ENCODE peak calls at places on chromosome 1, in ten cellular contexts. T is suprapubic skin, C is H1, S is GM23338, F is esophagus muscularis mucosa, N is stomach, E is K562, K is HCT116, R is Panc1, G is HL-60. A is an unnamed sample.

GRCh38 chr1:36540056-36540455 is 57.3 kb upstream of the CSF3R start:
- DNase-seq in T (no peak), C (no peak), S (no peak), F (no peak), N (no peak), E (no peak), K (no peak), R (no peak), G (no peak), A (no peak)

GRCh38 chr1:155961937-155962336 is 16.4 kb downstream of the ARHGEF2 start:
- DNase-seq in T (no peak), C (no peak), S (no peak), F (no peak), N (peak; percentile 49), E (no peak), K (peak; percentile 92), R (peak; percentile 94), G (no peak), A (no peak)

GRCh38 chr1:232123775-232124659 is 497.4 kb downstream of the DISC1 start:
- DNase-seq in T (no peak), C (no peak), S (peak; percentile 69), F (no peak), N (no peak), E (no peak), K (no peak), R (no peak), G (no peak), A (no peak)

GRCh38 chr1:17412093-17412870 is 27.2 kb downstream of the RCC2 start:
- DNase-seq in T (no peak), C (no peak), S (no peak), F (no peak), N (no peak), E (no peak), K (no peak), R (no peak), G (no peak), A (peak; percentile 42)

GRCh38 chr1:7555391-7556185 is 215.5 kb upstream of the VAMP3 start:
- DNase-seq in T (no peak), C (no peak), S (no peak), F (no peak), N (no peak), E (no peak), K (no peak), R (no peak), G (no peak), A (no peak)

GRCh38 chr1:220874201-220874655 is 5.0 kb upstream of the HLX start:
- DNase-seq in T (no peak), C (peak; percentile 74), S (peak; percentile 84), F (no peak), N (no peak), E (peak; percentile 44), K (peak; percentile 16), R (peak; percentile 42), G (peak; percentile 59), A (no peak)

GRCh38 chr1:91724231-91724630 is 161.7 kb downstream of the TGFBR3 start:
- DNase-seq in T (no peak), C (no peak), S (no peak), F (no peak), N (no peak), E (no peak), K (no peak), R (no peak), G (no peak), A (no peak)

GRCh38 chr1:93607814-93608187 is 73.8 kb downstream of the BCAR3 start:
- DNase-seq in T (no peak), C (no peak), S (no peak), F (no peak), N (no peak), E (no peak), K (no peak), R (no peak), G (no peak), A (no peak)

GRCh38 chr1:26373789-26374188 is 1.2 kb upstream of the ZNF683 start:
- DNase-seq in T (no peak), C (no peak), S (no peak), F (no peak), N (no peak), E (no peak), K (no peak), R (no peak), G (no peak), A (no peak)

GRCh38 chr1:179793281-179793680 is 50.2 kb downstream of the FAM163A start:
- DNase-seq in T (no peak), C (no peak), S (no peak), F (no peak), N (no peak), E (no peak), K (no peak), R (no peak), G (no peak), A (no peak)

GRCh38 chr1:222225171-222225570 is 322.7 kb downstream of the HHIPL2 start:
- DNase-seq in T (no peak), C (no peak), S (no peak), F (no peak), N (no peak), E (no peak), K (no peak), R (no peak), G (no peak), A (no peak)

GRCh38 chr1:224213438-224214119 is 30.5 kb downstream of the DEGS1 start:
- DNase-seq in T (no peak), C (peak; percentile 59), S (peak; percentile 82), F (no peak), N (peak; percentile 48), E (peak; percentile 58), K (no peak), R (no peak), G (peak; percentile 15), A (no peak)

GRCh38 chr1:21927531-21928237 is 9.4 kb downstream of the HSPG2 start:
- DNase-seq in T (no peak), C (no peak), S (no peak), F (peak; percentile 95), N (peak; percentile 67), E (no peak), K (no peak), R (no peak), G (no peak), A (no peak)

GRCh38 chr1:57033222-57034019 is 67.6 kb upstream of the C8B start:
- DNase-seq in T (no peak), C (no peak), S (no peak), F (no peak), N (no peak), E (no peak), K (no peak), R (no peak), G (no peak), A (no peak)
- H3K27ac ChIP-seq in T (no peak overlapping the region), C (no peak overlapping the region), S (no peak overlapping the region), F (no peak overlapping the region), N (no peak overlapping the region), E (no peak overlapping the region), K (no peak overlapping the region), R (no peak overlapping the region), G (no peak overlapping the region), A (no peak overlapping the region)

GRCh38 chr1:206685749-206686485 is 1.2 kb downstream of the MAPKAPK2 start:
- DNase-seq in T (no peak), C (no peak), S (peak; percentile 75), F (no peak), N (peak; percentile 60), E (peak; percentile 59), K (peak; percentile 24), R (no peak), G (peak; percentile 92), A (peak; percentile 64)
- TF ChIP-seq POLR2AphosphoS5 in T (no peak), C (no peak), S (no peak), F (peak; percentile 84), N (peak; percentile 63), E (no peak), K (peak; percentile 37), R (no peak), G (peak; percentile 11), A (peak; percentile 64)

GRCh38 chr1:88683848-88684481 is at the start of gene PKN2:
- DNase-seq in T (peak; percentile 98), C (peak; percentile 97), S (peak; percentile 99), F (peak; percentile 99), N (peak; percentile 97), E (peak; percentile 94), K (peak; percentile 97), R (peak; percentile 88), G (peak; percentile 98), A (peak; percentile 98)
- H3K27ac ChIP-seq in T (peak within 1 kb of the TSS; percentile 94), C (peak within 1 kb of the TSS; percentile 89), S (peak within 1 kb of the TSS; percentile 98), F (peak within 1 kb of the TSS; percentile 96), N (peak within 1 kb of the TSS; percentile 96), E (peak within 1 kb of the TSS; percentile 96), K (peak within 1 kb of the TSS; percentile 94), R (peak within 1 kb of the TSS; percentile 100), G (peak within 1 kb of the TSS; percentile 91), A (peak within 1 kb of the TSS; percentile 90)

DNA sequence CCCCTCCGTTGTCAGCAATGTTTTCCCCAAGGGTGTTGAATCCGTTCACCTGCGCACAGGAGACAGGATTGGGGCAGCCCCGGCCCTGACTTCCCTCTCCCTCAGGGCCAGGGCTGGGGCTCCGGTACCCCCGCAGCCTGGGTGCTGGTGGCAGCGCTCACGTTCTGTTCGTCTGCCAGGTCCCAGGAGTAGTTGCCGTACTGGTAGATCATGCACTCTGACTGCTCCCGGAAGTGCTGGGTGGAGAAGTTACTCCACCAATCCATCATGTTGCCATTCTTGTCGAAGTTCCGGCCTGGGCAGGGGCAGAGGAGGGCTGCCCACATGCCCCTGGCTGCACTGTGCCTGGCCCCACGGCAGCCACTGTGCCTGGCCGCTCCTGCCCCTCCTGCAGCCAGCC is 6.1 kb downstream of the PRXL2B start:
- DNase-seq in T (peak; percentile 51), C (no peak), S (no peak), F (no peak), N (peak; percentile 61), E (no peak), K (no peak), R (no peak), G (peak; percentile 24), A (peak; percentile 33)
- TF ChIP-seq POLR2AphosphoS5 in T (no peak), C (no peak), S (no peak), F (no peak), N (peak; percentile 70), E (no peak), K (no peak), R (no peak), G (no peak), A (peak; percentile 68)

GRCh38 chr1:154330669-154331068 is 5.3 kb downstream of the ATP8B2 start:
- DNase-seq in T (no peak), C (no peak), S (no peak), F (no peak), N (no peak), E (no peak), K (no peak), R (no peak), G (no peak), A (no peak)
- H3K27ac ChIP-seq in T (no peak overlapping the region), C (no peak overlapping the region), S (no peak overlapping the region), F (peak overlapping the region; percentile 100), N (no peak overlapping the region), E (no peak overlapping the region), K (no peak overlapping the region), R (no peak overlapping the region), G (no peak overlapping the region), A (peak overlapping the region; percentile 96)

DNA sequence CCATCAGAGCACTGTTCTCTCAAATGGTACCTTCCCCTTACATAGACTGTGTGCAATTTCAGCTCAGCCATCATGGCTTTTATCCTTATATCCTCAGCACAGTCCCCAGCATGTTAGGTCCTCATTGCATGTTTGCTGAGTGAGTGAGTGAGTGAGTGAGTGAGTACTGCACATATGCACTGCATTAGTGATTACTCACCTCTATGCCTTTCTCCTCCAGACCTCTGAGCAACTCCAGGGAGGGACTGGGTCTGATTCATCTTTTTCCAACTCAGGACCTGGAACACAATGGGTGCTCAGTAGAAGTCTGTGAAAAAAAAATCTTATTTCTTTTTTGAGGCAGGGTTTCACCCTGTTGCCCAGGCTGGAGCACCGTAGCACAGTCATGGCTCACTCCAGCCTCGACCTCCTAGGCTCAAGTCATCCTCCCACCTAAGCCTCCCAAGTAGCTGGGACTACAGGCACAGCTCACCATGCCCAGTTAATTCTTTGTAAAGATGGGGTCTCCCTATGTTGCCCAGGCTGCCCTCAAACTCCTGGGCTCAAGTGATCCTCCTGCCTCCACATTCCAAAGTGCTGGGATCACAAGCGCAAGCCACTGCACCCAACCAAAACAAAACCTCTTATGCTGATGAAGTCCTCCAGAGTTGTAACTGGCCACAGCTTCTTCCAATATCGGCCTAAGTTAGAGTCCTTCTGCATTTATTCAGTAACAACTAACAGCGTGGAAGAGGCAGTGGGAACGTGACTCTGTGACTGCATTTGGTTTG is 23.7 kb downstream of the RNU5D-1 start:
- DNase-seq in T (no peak), C (no peak), S (no peak), F (no peak), N (no peak), E (no peak), K (peak; percentile 61), R (peak; percentile 77), G (no peak), A (no peak)
- TF ChIP-seq POLR2AphosphoS5 in T (no peak), C (no peak), S (no peak), F (no peak), N (no peak), E (no peak), K (peak; percentile 21), R (no peak), G (no peak), A (no peak)